ENCODE peak calls at places on chromosome 12, in four cellular contexts. One of them, this sample, is unnamed.

GRCh38 chr12:25784669-25785068 is 173.8 kb upstream of the RASSF8 start:
- DNase-seq in NCI-H345: no peak
- DNase-seq in NCI-H2107: no peak
- DNase-seq in heart right ventricle: no peak
- DNase-seq in this sample: no peak

GRCh38 chr12:20272171-20272570 is 96.2 kb upstream of the PDE3A start:
- DNase-seq in NCI-H345: no peak
- DNase-seq in NCI-H2107: no peak
- DNase-seq in heart right ventricle: no peak
- DNase-seq in this sample: no peak

GRCh38 chr12:67388331-67389163 is 119.4 kb downstream of the CAND1 start:
- DNase-seq in NCI-H345: no peak
- DNase-seq in NCI-H2107: no peak
- DNase-seq in heart right ventricle: no peak
- DNase-seq in this sample: no peak

GRCh38 chr12:90061834-90062233 is 353.2 kb upstream of the ATP2B1 start:
- DNase-seq in NCI-H345: no peak
- DNase-seq in NCI-H2107: no peak
- DNase-seq in heart right ventricle: no peak
- DNase-seq in this sample: no peak

GRCh38 chr12:107235600-107235999 is 142.3 kb upstream of the CRY1 start:
- DNase-seq in NCI-H345: no peak
- DNase-seq in NCI-H2107: no peak
- DNase-seq in heart right ventricle: no peak
- DNase-seq in this sample: no peak

GRCh38 chr12:13116971-13117370 is 13.5 kb upstream of the GSG1 start:
- DNase-seq in NCI-H345: no peak
- DNase-seq in NCI-H2107: no peak
- DNase-seq in heart right ventricle: no peak
- DNase-seq in this sample: peak; percentile 40

GRCh38 chr12:100184549-100184948 is 16.1 kb upstream of the ACTR6 start:
- DNase-seq in NCI-H345: no peak
- DNase-seq in NCI-H2107: no peak
- DNase-seq in heart right ventricle: no peak
- DNase-seq in this sample: no peak

GRCh38 chr12:2891240-2892053 is 756 bp downstream of the TULP3 start:
- DNase-seq in NCI-H345: peak; percentile 59
- DNase-seq in NCI-H2107: no peak
- DNase-seq in heart right ventricle: peak; percentile 50
- DNase-seq in this sample: peak; percentile 62

GRCh38 chr12:50215033-50215432 is 47.9 kb upstream of the CERS5 start:
- DNase-seq in NCI-H345: no peak
- DNase-seq in NCI-H2107: no peak
- DNase-seq in heart right ventricle: no peak
- DNase-seq in this sample: no peak

GRCh38 chr12:116186482-116187157 is 90.9 kb downstream of the MED13L start:
- DNase-seq in NCI-H345: no peak
- DNase-seq in NCI-H2107: no peak
- DNase-seq in heart right ventricle: no peak
- DNase-seq in this sample: no peak

GRCh38 chr12:3464561-3464960 is 26.4 kb upstream of the PRMT8 start:
- DNase-seq in NCI-H345: no peak
- DNase-seq in NCI-H2107: no peak
- DNase-seq in heart right ventricle: no peak
- DNase-seq in this sample: no peak

GRCh38 chr12:80442426-80443222 is 1.4 kb upstream of the PTPRQ start:
- DNase-seq in NCI-H345: no peak
- DNase-seq in NCI-H2107: no peak
- DNase-seq in heart right ventricle: no peak
- DNase-seq in this sample: no peak

GRCh38 chr12:54294152-54294913 is 6.5 kb downstream of the NFE2 start:
- DNase-seq in NCI-H345: peak; percentile 25
- DNase-seq in NCI-H2107: no peak
- DNase-seq in heart right ventricle: no peak
- DNase-seq in this sample: peak; percentile 58

GRCh38 chr12:18135509-18135908 is 45.5 kb upstream of the RERGL start:
- DNase-seq in NCI-H345: no peak
- DNase-seq in NCI-H2107: no peak
- DNase-seq in heart right ventricle: no peak
- DNase-seq in this sample: no peak